ENCODE peak calls at places on chromosomes 12 and 14, in seven cellular contexts. B is activated T-cell treated with anti-CD3 and anti-CD28 coated beads for 24 hours, V is fibroblast of lung, S is mesenchymal stem cell, O is endothelial cell, W is NCI-H510A treated with DMSO at 0.1 percent for 48 hours, R is adrenal gland. Z is an unnamed sample.
A peak's percentile ranks its signal among the peaks of the same experiment; 100 is the strongest.

GRCh38 chr12:108642269-108642870 is 8.7 kb upstream of the SELPLG start:
- DNase-seq in B (no peak), V (no peak), S (no peak), O (no peak), W (peak; percentile 95), R (no peak), Z (no peak)

GRCh38 chr12:94099191-94099983 is 49.0 kb upstream of the PLXNC1 start:
- DNase-seq in B (no peak), V (peak; percentile 94), S (no peak), O (no peak), W (peak; percentile 59), R (no peak), Z (peak; percentile 92)

GRCh38 chr12:93541578-93542217 is 30.8 kb upstream of the SOCS2 start:
- DNase-seq in B (no peak), V (no peak), S (no peak), O (no peak), W (no peak), R (no peak), Z (no peak)

GRCh38 chr12:67456281-67456918 is 187.2 kb downstream of the CAND1 start:
- DNase-seq in B (no peak), V (peak; percentile 90), S (peak; percentile 29), O (no peak), W (no peak), R (peak; percentile 48), Z (peak; percentile 75)

GRCh38 chr12:51205350-51205749 is 12.5 kb downstream of the POU6F1 start:
- DNase-seq in B (no peak), V (no peak), S (no peak), O (no peak), W (no peak), R (no peak), Z (no peak)

GRCh38 chr12:25313591-25313990 is 62.9 kb upstream of the KRAS start:
- DNase-seq in B (no peak), V (peak; percentile 32), S (peak; percentile 2), O (no peak), W (no peak), R (no peak), Z (no peak)

GRCh38 chr14:50402965-50403364 is 6.3 kb upstream of the CDKL1 start:
- DNase-seq in B (no peak), V (no peak), S (no peak), O (no peak), W (no peak), R (no peak), Z (peak; percentile 71)

GRCh38 chr12:52320784-52321400 is at the start of gene KRT83:
- DNase-seq in B (no peak), V (no peak), S (no peak), O (no peak), W (no peak), R (no peak), Z (no peak)

GRCh38 chr14:72665259-72665658 is 228.6 kb downstream of the DPF3 start:
- DNase-seq in B (no peak), V (peak; percentile 100), S (peak; percentile 91), O (no peak), W (no peak), R (no peak), Z (peak; percentile 99)

GRCh38 chr14:35991356-35991755 is 165.2 kb downstream of the BRMS1L start:
- DNase-seq in B (no peak), V (no peak), S (no peak), O (no peak), W (no peak), R (no peak), Z (no peak)

GRCh38 chr12:46693518-46693917 is 132.3 kb downstream of the SLC38A4 start:
- DNase-seq in B (no peak), V (no peak), S (no peak), O (no peak), W (no peak), R (no peak), Z (no peak)

GRCh38 chr14:92546347-92547053 is 32.9 kb downstream of the RIN3 start:
- DNase-seq in B (no peak), V (peak; percentile 73), S (peak; percentile 95), O (no peak), W (no peak), R (no peak), Z (no peak)

GRCh38 chr12:11584213-11584855 is 65.1 kb upstream of the ETV6 start:
- DNase-seq in B (no peak), V (no peak), S (no peak), O (no peak), W (peak; percentile 17), R (no peak), Z (peak; percentile 37)